ENCODE peak calls at places on chromosome X, in eight cellular contexts. L is IMR-90; B is naive thymus-derived CD4-positive, alpha-beta T cell; X is MM.1S; M is neuronal stem cell; A is tibial nerve; Y is Caco-2; E is CD4-positive, CD25-positive, alpha-beta regulatory T cell. N is an unnamed sample. For H3K27me3, the result is how much of the 10 kb centered on the place peaks cover.

GRCh38 chrX:149472620-149473019 is 32.5 kb downstream of the IDS start:
- DNase-seq in X (no peak), A (no peak), E (no peak), Y (no peak), M (no peak), L (no peak), B (no peak), N (no peak)

GRCh38 chrX:86369847-86370630 is 221.8 kb downstream of the DACH2 start:
- DNase-seq in Y (no peak), L (peak), X (no peak), B (no peak), M (no peak), E (no peak), A (no peak), N (no peak)

GRCh38 chrX:69107231-69107739 is 58.0 kb downstream of the PJA1 start:
- DNase-seq in B (no peak), A (no peak), M (no peak), Y (peak), E (no peak), L (no peak), X (no peak), N (peak)

GRCh38 chrX:20965270-20966044 is 408.8 kb upstream of the CNKSR2 start:
- DNase-seq in E (no peak), B (no peak), M (no peak), L (no peak), X (no peak), Y (peak), A (no peak), N (no peak)

GRCh38 chrX:34638116-34638515 is 19.0 kb downstream of the TMEM47 start:
- DNase-seq in B (no peak), M (no peak), X (peak), Y (no peak), A (peak), L (peak), E (no peak), N (no peak)

GRCh38 chrX:50648151-50648550 is 165.8 kb downstream of the SHROOM4 start:
- DNase-seq in Y (no peak), M (no peak), E (no peak), B (no peak), L (peak), X (no peak), A (no peak), N (no peak)

GRCh38 chrX:12988797-12989196 is 13.9 kb downstream of the TMSB4X start:
- DNase-seq in X (no peak), L (peak), M (no peak), A (no peak), B (no peak), E (no peak), Y (peak), N (no peak)

GRCh38 chrX:10098235-10098819 is 58.4 kb upstream of the CLCN4 start:
- DNase-seq in X (peak), B (peak), Y (no peak), M (no peak), L (no peak), E (peak), A (no peak), N (no peak)

GRCh38 chrX:70769659-70770232 is 138.8 kb downstream of the TEX11 start:
- DNase-seq in E (peak), A (no peak), Y (no peak), X (peak), M (no peak), L (peak), B (no peak), N (no peak)

GRCh38 chrX:3815896-3816664 is 102.6 kb upstream of the PRKX start:
- DNase-seq in E (peak), Y (peak), M (peak), L (peak), X (peak), B (peak), A (peak), N (peak)

GRCh38 chrX:24215282-24215681 is 65.8 kb downstream of the ZFX start:
- DNase-seq in A (no peak), B (no peak), Y (no peak), E (no peak), L (no peak), X (no peak), M (no peak), N (no peak)

GRCh38 chrX:14476169-14476568 is 53.2 kb upstream of the GLRA2 start:
- DNase-seq in Y (no peak), B (no peak), A (peak), E (no peak), X (no peak), L (no peak), M (no peak), N (no peak)

GRCh38 chrX:48956728-48957414 is 536 bp downstream of the OTUD5 start:
- DNase-seq in X (peak), B (no peak), Y (no peak), M (no peak), E (peak), A (no peak), L (no peak), N (peak)

GRCh38 chrX:1542994-1543725 is 6.2 kb upstream of the P2RY8 start:
- DNase-seq in Y (no peak), X (no peak), A (no peak), M (no peak), L (no peak), E (no peak), B (no peak), N (no peak)

GRCh38 chrX:150358651-150359050 is 4.5 kb upstream of the MAMLD1 start:
- DNase-seq in X (no peak), L (no peak), E (no peak), Y (no peak), M (no peak), A (no peak), B (no peak), N (no peak)

GRCh38 chrX:9586992-9587392 is 122.1 kb downstream of the TBL1X start:
- DNase-seq in L (no peak), Y (no peak), A (no peak), X (no peak), M (no peak), E (no peak), B (no peak), N (no peak)

GRCh38 chrX:23327104-23327503 is 7.5 kb upstream of the PTCHD1 start:
- DNase-seq in A (no peak), X (no peak), E (no peak), B (no peak), M (no peak), L (no peak), Y (no peak), N (no peak)

GRCh38 chrX:22686138-22686541 is 313.6 kb upstream of the DDX53 start:
- DNase-seq in B (no peak), X (no peak), L (peak), E (no peak), M (no peak), A (peak), Y (no peak), N (no peak)

GRCh38 chrX:130108647-130109428 is 1.5 kb downstream of the ELF4 start:
- DNase-seq in L (no peak), X (no peak), B (no peak), Y (peak), E (peak), A (no peak), M (no peak), N (no peak)

GRCh38 chrX:70166601-70167590 is 10.4 kb upstream of the DGAT2L6 start:
- DNase-seq in B (no peak), L (peak), M (no peak), A (no peak), E (no peak), X (no peak), Y (no peak), N (no peak)

GRCh38 chrX:38215141-38215540 is 5.5 kb downstream of the SRPX start:
- DNase-seq in A (no peak), L (peak), M (no peak), Y (no peak), B (no peak), X (no peak), E (no peak), N (no peak)

GRCh38 chrX:10990418-10990817 is 120.7 kb upstream of the HCCS start:
- DNase-seq in X (no peak), Y (no peak), B (no peak), M (no peak), A (no peak), E (no peak), L (no peak), N (no peak)

GRCh38 chrX:119190736-119191282 is 45.3 kb upstream of the PGRMC1 start:
- DNase-seq in E (no peak), Y (no peak), B (no peak), X (no peak), M (no peak), A (peak), L (peak), N (no peak)

GRCh38 chrX:81336455-81337144 is 134.7 kb downstream of the SH3BGRL start:
- DNase-seq in Y (no peak), L (peak), A (no peak), B (no peak), X (no peak), M (no peak), E (no peak), N (no peak)

GRCh38 chrX:22628275-22628674 is 355.6 kb downstream of the CBLL2 start:
- DNase-seq in B (no peak), E (no peak), X (no peak), A (no peak), Y (no peak), M (no peak), L (no peak), N (no peak)

GRCh38 chrX:53089224-53089842 is 4.6 kb upstream of the KANTR start:
- DNase-seq in X (peak), Y (no peak), B (peak), E (peak), A (peak), M (no peak), L (peak), N (peak)

GRCh38 chrX:68921937-68922456 is 93.2 kb downstream of the EFNB1 start:
- DNase-seq in Y (no peak), A (no peak), M (no peak), L (no peak), E (no peak), B (no peak), X (no peak), N (no peak)

GRCh38 chrX:153966841-153967535 is 4.6 kb downstream of the HCFC1 start:
- DNase-seq in M (no peak), B (no peak), Y (no peak), L (peak), E (no peak), X (no peak), A (no peak), N (no peak)

GRCh38 chrX:152646961-152647360 is 9.3 kb downstream of the GABRQ start:
- DNase-seq in E (no peak), Y (no peak), B (no peak), L (no peak), M (no peak), X (no peak), A (no peak), N (no peak)

GRCh38 chrX:137858106-137858505 is 292.2 kb downstream of the ZIC3 start:
- DNase-seq in E (no peak), A (no peak), B (no peak), Y (no peak), X (no peak), M (no peak), L (no peak), N (no peak)
- H3K27me3 ChIP-seq in E (under half), A (under half), B (under half), Y (under half), X (under half), M (under half), L (under half), N (under half)

GRCh38 chrX:117995378-117995777 is 121.2 kb downstream of the KLHL13 start:
- DNase-seq in Y (no peak), M (no peak), E (no peak), A (no peak), B (no peak), L (no peak), X (no peak), N (no peak)
- H3K27me3 ChIP-seq in Y (under half), M (under half), E (under half), A (under half), B (under half), L (under half), X (under half), N (under half)

GRCh38 chrX:107729558-107730297 is 45.9 kb downstream of the TSC22D3 start:
- DNase-seq in E (no peak), B (no peak), X (no peak), L (no peak), M (no peak), A (no peak), Y (no peak), N (peak)

GRCh38 chrX:107728342-107729099 is 47.1 kb downstream of the TSC22D3 start:
- DNase-seq in E (no peak), L (no peak), M (no peak), Y (no peak), X (no peak), A (no peak), B (no peak), N (no peak)

GRCh38 chrX:107725761-107726555 is 49.6 kb downstream of the TSC22D3 start:
- DNase-seq in A (no peak), M (no peak), Y (no peak), B (no peak), L (no peak), X (no peak), E (no peak), N (no peak)

GRCh38 chrX:107724653-107725052 is 50.9 kb downstream of the TSC22D3 start:
- DNase-seq in B (no peak), M (no peak), E (no peak), A (no peak), Y (no peak), X (no peak), L (no peak), N (no peak)

DNA sequence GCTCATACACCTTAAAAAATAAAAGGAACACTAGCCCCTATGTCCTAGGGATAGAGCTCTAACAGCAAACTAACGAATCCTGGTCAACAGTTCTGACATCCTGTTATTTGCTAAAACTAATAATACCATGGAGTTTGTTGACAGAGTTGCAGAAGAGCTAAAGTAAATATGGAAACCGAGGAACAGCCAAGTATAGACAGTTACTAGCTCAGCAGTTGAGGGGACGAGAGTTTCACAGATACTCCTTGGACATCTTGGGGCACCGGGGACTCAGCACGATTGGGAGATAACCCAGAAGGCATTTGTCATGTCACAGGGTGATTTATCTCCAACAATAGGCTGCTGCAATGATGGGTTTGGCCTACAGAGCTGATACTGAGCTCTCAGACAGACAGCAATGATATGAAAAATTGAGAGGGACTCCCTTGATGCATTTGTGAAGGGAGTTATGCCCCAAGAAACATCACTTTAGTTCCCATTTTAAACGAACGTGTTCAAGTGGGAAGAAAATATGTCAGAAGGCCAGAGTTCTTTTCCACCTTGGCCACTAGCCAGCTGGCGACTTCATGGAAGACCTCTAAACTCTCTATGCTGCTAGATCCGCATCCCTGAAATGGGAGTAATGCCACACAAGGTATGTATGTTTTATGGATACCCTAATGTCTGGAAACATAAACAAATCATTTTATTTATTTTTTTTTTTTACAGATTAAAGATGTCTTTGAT is 48.6 kb downstream of the TSC22D3 start:
- DNase-seq in X (no peak), A (no peak), B (no peak), L (no peak), M (no peak), E (no peak), Y (no peak), N (no peak)
- H3K27me3 ChIP-seq in X (under half), A (under half), B (under half), L (under half), M (under half), E (under half), Y (under half), N (under half)

DNA sequence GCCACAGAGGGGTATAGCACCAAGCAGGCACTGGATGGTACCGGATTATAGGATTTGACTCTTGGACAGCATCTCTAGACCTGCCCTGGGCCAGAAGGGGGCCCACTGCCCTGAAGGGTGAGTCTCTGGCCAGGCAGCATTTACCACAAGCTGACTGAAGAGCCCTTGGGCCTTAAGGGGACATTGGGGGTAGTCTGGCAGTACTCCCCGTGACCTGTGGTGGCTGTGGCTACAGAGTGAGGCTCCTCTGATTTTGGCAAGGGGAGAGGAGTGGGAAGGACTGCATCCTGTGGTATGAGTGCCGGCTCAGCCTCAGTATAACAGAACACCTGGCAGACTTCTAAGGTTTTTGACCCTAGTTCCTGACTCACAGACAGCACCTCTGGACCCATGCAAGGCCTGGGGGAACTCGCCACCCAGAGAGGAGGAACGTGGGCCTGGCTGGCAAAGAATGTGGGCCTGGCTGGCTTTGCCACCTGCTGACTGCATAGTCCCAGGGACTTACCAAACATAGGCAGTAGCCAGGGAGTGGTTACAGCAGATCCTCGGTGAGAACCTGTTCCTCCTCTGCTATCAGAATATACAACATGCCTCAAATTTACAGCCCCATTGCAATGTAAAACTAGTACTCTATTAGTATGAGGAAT is 48.1 kb downstream of the ABCB7 start:
- DNase-seq in A (no peak), X (no peak), Y (no peak), B (no peak), L (no peak), M (no peak), E (no peak), N (no peak)
- H3K27me3 ChIP-seq in A (under half), X (under half), Y (under half), B (under half), L (under half), M (under half), E (under half), N (under half)

GRCh38 chrX:109925656-109926055 is 77.3 kb upstream of the TMEM164 start:
- DNase-seq in Y (no peak), A (no peak), M (no peak), L (no peak), E (no peak), B (no peak), X (no peak), N (no peak)

GRCh38 chrX:109926118-109926517 is 76.8 kb upstream of the TMEM164 start:
- DNase-seq in L (no peak), A (no peak), M (no peak), E (no peak), X (no peak), B (no peak), Y (no peak), N (no peak)

GRCh38 chrX:109927663-109928273 is 75.1 kb upstream of the TMEM164 start:
- DNase-seq in M (no peak), B (no peak), L (no peak), X (peak), A (no peak), Y (no peak), E (no peak), N (no peak)

GRCh38 chrX:109928596-109929335 is 74.1 kb upstream of the TMEM164 start:
- DNase-seq in L (no peak), Y (no peak), X (no peak), B (no peak), A (no peak), M (no peak), E (no peak), N (no peak)

DNA sequence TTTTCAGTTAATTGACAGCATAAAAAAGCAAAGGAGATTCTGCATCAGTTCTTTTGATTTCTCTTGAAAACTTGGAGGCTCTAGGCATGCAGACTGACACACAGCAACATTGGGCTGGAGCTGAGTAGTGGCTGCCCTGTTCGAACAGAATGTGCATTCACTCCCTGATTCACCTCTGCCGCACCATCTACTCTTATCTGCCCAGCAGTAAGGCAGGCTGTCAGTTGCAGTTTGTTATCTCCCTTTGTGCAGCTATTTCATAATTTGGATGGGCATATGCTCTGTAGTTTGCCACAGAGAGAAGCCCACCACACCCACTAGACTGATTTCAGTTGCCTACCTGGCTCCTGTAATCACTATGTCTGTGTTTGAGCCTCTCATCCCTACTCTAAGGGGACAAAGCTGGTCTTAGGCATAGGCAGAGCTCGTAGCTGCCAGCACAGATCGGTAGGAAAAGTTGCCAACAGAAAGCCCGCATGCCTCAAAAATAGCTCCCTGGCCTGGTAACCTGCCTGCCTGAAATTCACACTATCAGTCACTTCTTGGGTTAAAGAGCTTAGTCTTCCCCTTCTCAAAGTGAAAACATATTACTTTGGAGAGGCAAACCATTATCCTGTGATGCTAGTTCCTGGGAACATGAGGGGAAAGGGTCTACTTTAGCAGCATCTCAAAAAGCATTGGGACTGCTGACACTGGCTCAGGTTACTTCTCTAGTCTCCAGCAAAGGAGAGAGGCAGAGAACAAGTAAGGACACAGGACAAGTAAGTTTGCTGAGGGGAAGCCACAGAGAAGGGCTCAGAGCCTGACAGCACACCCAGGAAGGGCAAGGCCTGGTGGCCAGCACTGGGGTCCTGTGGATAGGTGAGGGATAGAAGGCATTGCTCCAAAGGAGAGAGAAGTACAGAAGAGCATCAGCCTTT is 75.9 kb upstream of the TMEM164 start:
- DNase-seq in L (no peak), A (no peak), X (no peak), B (no peak), M (no peak), E (no peak), Y (no peak), N (no peak)
- H3K27me3 ChIP-seq in L (under half), A (under half), X (under half), B (under half), M (under half), E (under half), Y (under half), N (under half)

N was measured in ovary.